ENCODE peak calls at places on chromosomes 6 and 20, in five cellular contexts. J is ACHN, P is NCI-H1048, I is kidney tubule cell, C is HEK293T. G is an unnamed sample.

GRCh38 chr6:108113557-108114519 is 39.3 kb upstream of the OSTM1 start:
- DNase-seq in J (peak; percentile 56), P (no peak), I (peak; percentile 54), C (peak; percentile 63), G (peak; percentile 71)

GRCh38 chr6:25384234-25384633 is 105.1 kb downstream of the CARMIL1 start:
- DNase-seq in J (no peak), P (no peak), I (no peak), C (no peak), G (no peak)

GRCh38 chr20:10761232-10761631 is 87.4 kb upstream of the JAG1 start:
- DNase-seq in J (no peak), P (no peak), I (no peak), C (no peak), G (peak; percentile 81)

GRCh38 chr20:3734111-3734843 is 1.8 kb downstream of the HSPA12B start:
- DNase-seq in J (no peak), P (no peak), I (no peak), C (no peak), G (no peak)

GRCh38 chr6:53044071-53044470 is 21.1 kb upstream of the FBXO9 start:
- DNase-seq in J (peak; percentile 78), P (no peak), I (peak; percentile 44), C (no peak), G (peak; percentile 76)

GRCh38 chr20:41475507-41475906 is 108.9 kb upstream of the EMILIN3 start:
- DNase-seq in J (no peak), P (no peak), I (peak; percentile 23), C (no peak), G (peak; percentile 16)

GRCh38 chr20:25376236-25376635 is 14.4 kb downstream of the ABHD12 start:
- DNase-seq in J (no peak), P (no peak), I (no peak), C (no peak), G (no peak)

GRCh38 chr6:80969439-80969838 is 783.0 kb downstream of the TENT5A start:
- DNase-seq in J (no peak), P (no peak), I (no peak), C (no peak), G (no peak)

GRCh38 chr6:37210313-37210898 is 40.5 kb downstream of the PIM1 start:
- DNase-seq in J (peak; percentile 75), P (no peak), I (peak; percentile 85), C (peak; percentile 76), G (peak; percentile 91)

GRCh38 chr20:60037120-60037499 is 78.9 kb downstream of the CDH26 start:
- DNase-seq in J (peak; percentile 78), P (no peak), I (peak; percentile 70), C (no peak), G (peak; percentile 12)

GRCh38 chr6:49423817-49424216 is 39.2 kb downstream of the MMUT start:
- DNase-seq in J (peak; percentile 33), P (no peak), I (peak; percentile 34), C (no peak), G (peak; percentile 33)

GRCh38 chr6:134589512-134589911 is 271.6 kb upstream of the SGK1 start:
- DNase-seq in J (peak; percentile 52), P (no peak), I (peak; percentile 88), C (no peak), G (peak; percentile 97)

GRCh38 chr6:7219310-7219709 is 93.7 kb downstream of the SSR1 start:
- DNase-seq in J (peak; percentile 49), P (no peak), I (peak; percentile 65), C (no peak), G (peak; percentile 40)

GRCh38 chr20:38252292-38253288 is 7.9 kb downstream of the KIAA1755 start:
- DNase-seq in J (no peak), P (no peak), I (no peak), C (no peak), G (peak; percentile 53)

G was measured in choroid plexus epithelial cell.